ENCODE peak calls at places on chromosomes 1 and 21, in nine cellular contexts. J is HFF-Myc, W is fibroblast of lung, L is fibroblast of the aortic adventitia, B is body of pancreas, Q is prostate gland, T is AG09309, K is endodermal cell, D is A549. M is an unnamed sample.

GRCh38 chr1:156618853-156619581 is at the start of gene HAPLN2:
- DNase-seq in J (no peak), W (no peak), L (no peak), B (peak), Q (no peak), T (no peak), K (peak), D (peak), M (no peak)

GRCh38 chr1:111743679-111744101 is 4.5 kb upstream of the INKA2 start:
- DNase-seq in J (no peak), W (peak), L (peak), B (no peak), Q (no peak), T (no peak), K (no peak), D (no peak), M (no peak)

GRCh38 chr1:59318271-59318865 is 21.5 kb downstream of the FGGY start:
- DNase-seq in J (no peak), W (no peak), L (peak), B (no peak), Q (no peak), T (no peak), K (no peak), D (no peak), M (no peak)

GRCh38 chr1:168825129-168825528 is 96.1 kb upstream of the DPT start:
- DNase-seq in J (no peak), W (no peak), L (no peak), B (no peak), Q (no peak), T (no peak), K (no peak), D (no peak), M (no peak)

GRCh38 chr1:215104283-215104682 is 21.7 kb downstream of the KCNK2 start:
- DNase-seq in J (no peak), W (no peak), L (no peak), B (no peak), Q (no peak), T (no peak), K (no peak), D (no peak), M (no peak)

GRCh38 chr1:200258447-200259375 is 151.1 kb downstream of the ZNF281 start:
- DNase-seq in J (no peak), W (peak), L (peak), B (peak), Q (no peak), T (no peak), K (no peak), D (peak), M (no peak)

GRCh38 chr1:154419620-154420020 is 14.5 kb downstream of the IL6R start:
- DNase-seq in J (no peak), W (peak), L (peak), B (peak), Q (peak), T (peak), K (peak), D (no peak), M (no peak)

GRCh38 chr1:214404571-214405213 is 123.7 kb downstream of the SMYD2 start:
- DNase-seq in J (no peak), W (peak), L (no peak), B (no peak), Q (no peak), T (no peak), K (peak), D (no peak), M (no peak)

GRCh38 chr1:56508523-56508983 is 70.8 kb downstream of the PLPP3 start:
- DNase-seq in J (no peak), W (peak), L (peak), B (peak), Q (no peak), T (peak), K (no peak), D (no peak), M (no peak)

GRCh38 chr1:220013497-220013896 is 32.8 kb downstream of the EPRS1 start:
- DNase-seq in J (no peak), W (peak), L (peak), B (no peak), Q (no peak), T (peak), K (no peak), D (no peak), M (no peak)

GRCh38 chr1:25167269-25168192 is 64.8 kb downstream of the SYF2 start:
- DNase-seq in J (no peak), W (no peak), L (no peak), B (peak), Q (no peak), T (no peak), K (no peak), D (peak), M (no peak)

GRCh38 chr1:10789392-10790154 is 6.9 kb downstream of the CASZ1 start:
- DNase-seq in J (no peak), W (no peak), L (no peak), B (no peak), Q (no peak), T (no peak), K (no peak), D (no peak), M (no peak)

GRCh38 chr1:21635138-21635535 is 34.0 kb downstream of the RAP1GAP start:
- DNase-seq in J (no peak), W (no peak), L (no peak), B (no peak), Q (no peak), T (no peak), K (no peak), D (no peak), M (no peak)

GRCh38 chr1:58815680-58816071 is 31.8 kb upstream of the JUN start:
- DNase-seq in J (no peak), W (no peak), L (no peak), B (peak), Q (peak), T (no peak), K (peak), D (peak), M (no peak)

DNA sequence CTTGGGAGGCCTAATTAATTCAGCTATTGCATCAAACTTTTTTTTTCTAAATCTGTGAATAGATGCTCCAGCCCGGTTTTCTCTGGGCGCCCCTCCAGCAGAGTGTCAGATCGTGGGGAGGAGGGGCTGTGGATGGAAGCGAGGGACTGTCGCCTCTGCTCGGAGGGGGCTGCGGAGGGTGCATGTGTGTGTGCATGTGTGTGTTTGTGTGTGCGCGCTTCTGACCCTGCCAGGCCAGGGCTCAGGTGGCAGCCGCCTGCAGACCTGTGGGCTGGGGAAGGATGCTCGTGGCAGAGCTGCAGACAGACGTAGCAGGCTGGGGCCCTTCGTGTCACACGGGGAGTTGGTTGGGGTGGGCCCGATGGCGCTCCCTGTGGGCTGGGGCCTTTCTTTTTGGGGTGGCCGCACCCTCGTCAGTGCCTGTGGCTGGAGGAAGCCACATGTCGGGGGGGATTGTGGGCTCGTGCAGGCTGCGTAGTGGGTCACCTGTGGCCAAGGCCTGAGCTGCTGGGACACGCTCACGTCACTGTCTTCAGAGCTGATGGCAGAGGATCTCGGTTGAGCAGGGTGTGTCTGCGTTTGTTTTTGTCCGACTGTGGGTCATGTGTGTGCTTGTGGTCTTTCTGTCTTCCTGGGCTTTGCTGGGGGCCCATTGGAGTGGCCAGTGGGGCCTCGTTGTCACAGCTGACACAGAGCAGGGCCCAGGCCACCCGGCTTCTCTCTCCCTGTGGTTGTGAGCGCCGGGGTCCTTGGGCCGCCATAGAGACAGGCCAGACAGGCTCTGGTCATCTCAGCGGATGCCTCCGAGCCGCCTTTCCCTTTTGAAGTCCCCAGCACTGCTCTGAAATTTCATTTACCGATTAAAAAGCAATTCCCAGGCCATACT is 2.9 kb downstream of the SKI start:
- DNase-seq in J (no peak), W (peak), L (no peak), B (peak), Q (no peak), T (no peak), K (peak), D (no peak), M (no peak)
- H3K4me3 ChIP-seq in J (peak), W (peak), L (peak), B (peak), Q (peak), T (peak), K (peak), D (peak), M (peak)

GRCh38 chr1:2384130-2384860 is 7.1 kb downstream of the MORN1 start:
- DNase-seq in J (no peak), W (no peak), L (no peak), B (no peak), Q (no peak), T (no peak), K (no peak), D (no peak), M (no peak)
- TF ChIP-seq CTCF in J (no peak), W (no peak), L (no peak), B (no peak), Q (no peak), T (no peak), K (no peak), D (no peak), M (no peak)

DNA sequence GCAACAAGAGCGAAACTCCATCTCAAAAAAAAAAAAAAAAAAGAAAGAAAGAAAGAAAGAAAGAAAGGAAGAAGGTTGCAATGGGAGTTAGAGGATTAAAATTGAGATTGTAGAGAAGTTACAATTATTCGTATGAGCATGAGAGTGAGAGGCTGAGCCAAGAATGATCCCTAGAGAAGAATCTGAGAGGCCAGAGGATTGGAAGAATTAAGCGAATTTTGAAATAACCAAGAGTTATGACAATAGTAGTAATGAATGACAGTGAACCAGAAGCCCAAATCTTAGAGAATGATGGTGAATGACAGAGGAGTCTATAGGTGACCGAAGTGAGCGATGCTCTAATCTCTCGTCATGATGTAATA is 369 bp upstream of the ZYG11B start:
- DNase-seq in J (no peak), W (no peak), L (no peak), B (no peak), Q (no peak), T (no peak), K (no peak), D (no peak), M (no peak)
- H3K4me3 ChIP-seq in J (peak), W (peak), L (peak), B (peak), Q (peak), T (peak), K (no peak), D (peak), M (peak)

GRCh38 chr1:198558402-198558801 is 17.9 kb upstream of the ATP6V1G3 start:
- DNase-seq in J (no peak), W (no peak), L (no peak), B (no peak), Q (no peak), T (no peak), K (no peak), D (no peak), M (no peak)

GRCh38 chr1:198560093-198560638 is 19.7 kb upstream of the ATP6V1G3 start:
- DNase-seq in J (no peak), W (peak), L (peak), B (no peak), Q (no peak), T (no peak), K (no peak), D (no peak), M (no peak)

GRCh38 chr1:198563578-198563977 is 23.1 kb upstream of the ATP6V1G3 start:
- DNase-seq in J (no peak), W (no peak), L (no peak), B (no peak), Q (no peak), T (no peak), K (no peak), D (no peak), M (no peak)

GRCh38 chr1:198556969-198557368 is 16.5 kb upstream of the ATP6V1G3 start:
- DNase-seq in J (peak), W (no peak), L (no peak), B (peak), Q (no peak), T (no peak), K (no peak), D (no peak), M (peak)

DNA sequence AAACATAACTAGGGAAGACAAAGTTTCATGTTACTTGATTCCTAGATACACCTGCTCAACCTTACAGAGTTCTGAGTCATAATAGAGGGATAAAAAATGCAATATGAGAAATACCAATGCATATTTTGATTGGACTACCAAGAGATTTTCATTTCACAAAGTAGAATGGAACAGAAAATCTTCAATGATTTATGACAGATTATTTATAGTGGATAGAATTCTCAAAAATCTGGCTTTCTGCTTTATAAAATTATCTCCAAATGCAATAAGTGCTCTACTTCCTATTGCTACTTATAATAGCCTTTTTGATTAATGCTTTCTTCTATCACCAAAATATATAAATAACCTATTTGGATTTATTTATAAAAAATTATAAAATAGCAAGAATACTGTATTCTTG is 18.9 kb upstream of the ATP6V1G3 start:
- DNase-seq in J (no peak), W (no peak), L (no peak), B (no peak), Q (no peak), T (no peak), K (no peak), D (no peak), M (no peak)
- TF ChIP-seq CTCF in J (no peak), W (no peak), L (no peak), B (no peak), Q (no peak), T (no peak), K (no peak), D (no peak), M (no peak)

DNA sequence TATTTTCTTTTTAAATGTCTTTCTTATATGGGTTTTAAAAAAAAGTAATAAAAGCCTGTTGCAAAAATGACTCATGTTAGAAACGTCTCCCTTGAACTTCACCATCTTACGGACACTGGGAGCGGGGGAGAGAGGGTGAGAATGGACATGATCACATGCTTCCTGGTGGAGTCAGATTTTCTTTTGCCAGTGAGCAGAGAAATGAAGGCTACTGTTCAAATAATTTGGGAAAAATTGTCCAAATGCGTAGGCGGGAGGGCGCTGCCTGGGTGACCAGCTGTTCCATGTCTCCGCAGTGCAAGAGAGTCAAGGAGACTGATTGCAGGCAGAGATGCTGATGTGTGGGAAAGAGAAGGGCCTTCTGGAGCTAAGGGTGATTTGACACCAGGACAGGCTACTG is 23.1 kb downstream of the EIF2D start:
- DNase-seq in J (peak), W (peak), L (peak), B (peak), Q (no peak), T (peak), K (no peak), D (no peak), M (no peak)
- H3K4me3 ChIP-seq in J (no peak), W (no peak), L (no peak), B (no peak), Q (no peak), T (no peak), K (no peak), D (no peak), M (no peak)

DNA sequence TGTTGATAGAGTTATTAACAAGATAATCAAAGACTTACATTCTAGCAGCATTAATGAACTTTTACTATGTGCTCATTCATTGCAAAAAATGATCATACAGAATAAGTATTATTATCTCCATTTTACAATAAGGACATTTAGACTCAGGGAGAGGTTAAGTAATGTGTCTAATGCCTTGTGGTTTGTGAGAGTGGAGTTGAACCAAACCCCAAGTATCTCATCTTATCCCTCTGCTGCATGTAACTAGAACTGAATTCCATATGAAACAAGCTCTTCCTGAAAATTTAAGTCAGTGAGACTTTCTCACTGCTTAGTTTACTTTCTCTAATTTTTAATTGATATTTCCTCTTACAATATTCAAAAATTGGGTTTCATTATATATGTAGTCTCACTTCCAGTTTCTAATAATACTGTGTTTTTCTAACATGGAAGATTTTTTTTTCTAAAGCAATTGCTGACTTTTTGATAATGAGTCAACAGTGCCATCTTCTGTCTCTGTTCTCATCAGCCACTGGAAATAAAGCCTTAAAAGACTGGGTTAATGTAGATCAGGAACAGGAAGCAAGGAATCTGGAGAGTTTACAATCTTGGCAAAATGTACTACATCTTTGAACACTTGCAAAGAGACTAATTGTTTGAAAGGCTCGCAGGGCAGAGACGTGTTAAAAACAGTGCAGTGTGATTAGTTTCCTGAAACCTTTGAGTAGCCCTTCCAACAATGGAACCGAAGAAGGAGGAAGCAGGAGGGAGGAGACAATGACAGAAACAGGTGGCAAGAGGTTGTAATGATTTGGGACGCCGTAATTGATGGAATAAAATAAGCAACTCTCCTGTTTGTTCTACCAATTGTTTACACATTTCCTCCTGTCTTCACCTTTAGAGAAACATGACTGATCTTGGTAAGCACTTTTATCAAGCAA is 567.6 kb downstream of the MRPL39 start:
- DNase-seq in J (no peak), W (peak), L (no peak), B (no peak), Q (no peak), T (no peak), K (no peak), D (no peak), M (peak)
- TF ChIP-seq CTCF in J (no peak), W (peak), L (no peak), B (peak), Q (no peak), T (no peak), K (peak), D (no peak), M (peak)

GRCh38 chr1:1355376-1355775 is 3.0 kb downstream of the MXRA8 start:
- DNase-seq in J (no peak), W (peak), L (no peak), B (no peak), Q (no peak), T (no peak), K (peak), D (no peak), M (no peak)
- H3K4me3 ChIP-seq in J (peak), W (no peak), L (peak), B (no peak), Q (peak), T (peak), K (no peak), D (peak), M (no peak)

GRCh38 chr1:232306269-232306911 is 323.5 kb downstream of the SIPA1L2 start:
- DNase-seq in J (no peak), W (no peak), L (peak), B (peak), Q (peak), T (no peak), K (peak), D (no peak), M (no peak)
- TF ChIP-seq CTCF in J (no peak), W (peak), L (peak), B (no peak), Q (peak), T (peak), K (peak), D (no peak), M (no peak)

GRCh38 chr1:89930579-89930978 is 64.3 kb upstream of the ZNF326 start:
- DNase-seq in J (no peak), W (no peak), L (no peak), B (no peak), Q (no peak), T (no peak), K (no peak), D (no peak), M (no peak)

GRCh38 chr1:89928506-89928905 is 66.4 kb upstream of the ZNF326 start:
- DNase-seq in J (no peak), W (no peak), L (no peak), B (no peak), Q (no peak), T (no peak), K (no peak), D (no peak), M (no peak)

GRCh38 chr1:89931950-89932349 is 63.0 kb upstream of the ZNF326 start:
- DNase-seq in J (no peak), W (no peak), L (no peak), B (no peak), Q (peak), T (no peak), K (no peak), D (no peak), M (no peak)

GRCh38 chr1:89927478-89927877 is 67.4 kb upstream of the ZNF326 start:
- DNase-seq in J (no peak), W (no peak), L (no peak), B (no peak), Q (no peak), T (no peak), K (no peak), D (no peak), M (no peak)

GRCh38 chr1:89929467-89930063 is 65.3 kb upstream of the ZNF326 start:
- DNase-seq in J (no peak), W (no peak), L (no peak), B (no peak), Q (no peak), T (no peak), K (no peak), D (no peak), M (no peak)
- H3K4me3 ChIP-seq in J (no peak), W (no peak), L (no peak), B (no peak), Q (no peak), T (no peak), K (no peak), D (no peak), M (no peak)

GRCh38 chr1:228158690-228159665 is 6.6 kb upstream of the IBA57 start:
- DNase-seq in J (no peak), W (no peak), L (no peak), B (no peak), Q (no peak), T (no peak), K (no peak), D (no peak), M (no peak)
- TF ChIP-seq CTCF in J (no peak), W (no peak), L (no peak), B (no peak), Q (no peak), T (no peak), K (no peak), D (no peak), M (no peak)